ENCODE peak calls at places on chromosome 5, in four cellular contexts. E, J, O and L are unnamed samples.

GRCh38 chr5:137751869-137752491 is 2.2 kb downstream of the HNRNPA0 start:
- DNase-seq in O (no peak), J (peak), E (peak), L (peak)

GRCh38 chr5:138981131-138981530 is 106.0 kb upstream of the LRRTM2 start:
- DNase-seq in E (no peak), O (no peak), J (no peak), L (no peak)

GRCh38 chr5:154464435-154464834 is 13.6 kb downstream of the HAND1 start:
- DNase-seq in E (no peak), J (no peak), O (no peak), L (no peak)

GRCh38 chr5:5886812-5887486 is 464.5 kb downstream of the ICE1 start:
- DNase-seq in E (peak), J (peak), O (no peak), L (peak)

GRCh38 chr5:82244854-82245635 is 33.1 kb downstream of the RPS23 start:
- DNase-seq in O (no peak), J (peak), E (no peak), L (no peak)

GRCh38 chr5:6399978-6400910 is 21.9 kb upstream of the MED10 start:
- DNase-seq in E (no peak), O (no peak), J (no peak), L (no peak)

GRCh38 chr5:66561366-66561990 is 34.7 kb upstream of the MAST4 start:
- DNase-seq in J (no peak), E (no peak), O (no peak), L (no peak)

GRCh38 chr5:140633081-140633471 is at the start of gene CD14:
- DNase-seq in E (no peak), J (peak), O (no peak), L (no peak)

GRCh38 chr5:82104872-82105271 is 133.0 kb downstream of the ATG10 start:
- DNase-seq in E (no peak), J (no peak), O (no peak), L (no peak)

GRCh38 chr5:54103871-54104270 is 206.5 kb downstream of the ARL15 start:
- DNase-seq in J (no peak), O (no peak), E (no peak), L (no peak)

GRCh38 chr5:135952683-135953082 is 2.1 kb downstream of the LECT2 start:
- DNase-seq in E (no peak), O (no peak), J (peak), L (no peak)

GRCh38 chr5:79837707-79838620 is 148.3 kb downstream of the CMYA5 start:
- DNase-seq in O (no peak), E (no peak), J (no peak), L (no peak)

GRCh38 chr5:125491986-125492385 is 745.5 kb upstream of the ZNF608 start:
- DNase-seq in E (no peak), O (no peak), J (no peak), L (no peak)

GRCh38 chr5:55868846-55869245 is 17.7 kb downstream of the IL31RA start:
- DNase-seq in O (no peak), J (peak), E (peak), L (no peak)

GRCh38 chr5:95863383-95863757 is 40.8 kb upstream of the GLRX start:
- DNase-seq in O (no peak), J (peak), E (no peak), L (no peak)

DNA sequence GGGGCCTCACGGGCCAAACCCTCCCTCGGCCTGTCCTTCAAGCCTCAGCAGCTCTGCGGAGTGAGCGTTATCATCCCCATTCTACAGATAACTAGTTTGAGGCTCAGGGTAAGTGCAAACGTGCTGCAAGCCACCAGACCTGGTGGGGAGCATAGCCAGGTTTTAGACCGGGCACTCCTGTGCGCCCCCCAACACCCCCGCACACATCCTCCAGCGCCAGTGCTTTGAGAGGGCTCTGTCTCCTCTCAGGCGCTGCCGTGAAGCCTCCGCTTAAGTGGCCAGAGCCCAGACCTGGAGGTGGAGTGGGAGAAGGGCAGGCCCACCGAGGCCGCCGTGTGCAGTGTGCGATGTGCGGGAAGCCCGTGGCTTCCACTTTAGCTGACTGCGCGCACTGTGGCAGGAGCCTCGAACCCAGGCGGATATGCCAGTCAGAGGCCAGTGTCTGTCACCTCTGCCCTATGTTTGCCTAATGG is 1.6 kb upstream of the MGAT1 start:
- DNase-seq in J (no peak), O (no peak), E (no peak), L (no peak)
- TF ChIP-seq TARDBP in J (no peak), O (no peak), E (no peak), L (no peak)

GRCh38 chr5:33322632-33323031 is 118.1 kb upstream of the TARS1 start:
- DNase-seq in J (no peak), E (no peak), O (no peak), L (no peak)

GRCh38 chr5:33319151-33319550 is 121.6 kb upstream of the TARS1 start:
- DNase-seq in E (no peak), J (no peak), O (no peak), L (no peak)

GRCh38 chr5:33317271-33317670 is 123.5 kb upstream of the TARS1 start:
- DNase-seq in O (no peak), J (no peak), E (no peak), L (no peak)

GRCh38 chr5:33319841-33320240 is 120.9 kb upstream of the TARS1 start:
- DNase-seq in O (no peak), E (no peak), J (no peak), L (no peak)

DNA sequence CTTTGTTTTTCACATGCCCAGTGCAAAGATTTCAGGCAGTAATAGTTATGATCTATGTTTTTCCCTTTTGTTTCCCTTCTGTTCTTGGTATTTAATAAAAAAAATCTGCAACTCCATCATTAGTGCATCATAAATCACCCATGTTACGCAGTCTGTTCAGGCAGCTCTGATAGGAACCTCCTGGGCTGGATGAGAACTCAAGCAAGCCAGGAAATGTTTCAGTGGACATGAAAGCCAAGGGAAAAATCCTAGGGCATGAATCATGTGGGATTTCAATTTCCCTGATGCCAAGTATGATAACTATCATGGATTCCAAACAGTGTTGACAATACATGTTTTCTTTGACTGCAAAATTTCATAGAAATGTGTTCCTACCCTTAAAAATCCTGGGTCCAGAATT is 119.7 kb upstream of the TARS1 start:
- DNase-seq in O (no peak), J (no peak), E (no peak), L (no peak)
- TF ChIP-seq TARDBP in O (no peak), J (no peak), E (no peak), L (no peak)

GRCh38 chr5:133235696-133236426 is 184.0 kb downstream of the HSPA4 start:
- DNase-seq in E (no peak), O (no peak), J (no peak), L (no peak)
- TF ChIP-seq TARDBP in E (no peak), O (no peak), J (no peak), L (no peak)

GRCh38 chr5:2861605-2862004 is 110.1 kb upstream of the IRX2 start:
- DNase-seq in O (no peak), E (no peak), J (no peak), L (no peak)
- TF ChIP-seq TARDBP in O (no peak), E (no peak), J (no peak), L (no peak)

GRCh38 chr5:173205921-173206320 is 29.1 kb downstream of the NKX2-5 start:
- DNase-seq in J (no peak), E (no peak), O (no peak), L (no peak)
- TF ChIP-seq TARDBP in J (no peak), E (no peak), O (no peak), L (no peak)